ENCODE peak calls at places on chromosome 14, in six cellular contexts. W is OCI-LY7, B is fibroblast of lung, V is H9, E is HepG2, A is iPS DF 6.9. F is an unnamed sample.

GRCh38 chr14:104108570-104109060 is 23.1 kb downstream of the ASPG start:
- DNase-seq in W (no peak), B (no peak), V (peak; percentile 27), E (no peak), A (no peak), F (no peak)

GRCh38 chr14:29144598-29144997 is 378.0 kb downstream of the FOXG1 start:
- DNase-seq in W (no peak), B (peak; percentile 93), V (no peak), E (no peak), A (no peak), F (no peak)

GRCh38 chr14:69117020-69117767 is 35.7 kb downstream of the DCAF5 start:
- DNase-seq in W (no peak), B (no peak), V (no peak), E (no peak), A (no peak), F (no peak)

GRCh38 chr14:102630405-102630804 is 38.0 kb downstream of the RCOR1 start:
- DNase-seq in W (no peak), B (no peak), V (no peak), E (no peak), A (no peak), F (no peak)

GRCh38 chr14:51544901-51545300 is 106.8 kb upstream of the FRMD6 start:
- DNase-seq in W (no peak), B (no peak), V (no peak), E (no peak), A (no peak), F (no peak)

GRCh38 chr14:97065305-97066067 is 268.3 kb downstream of the VRK1 start:
- DNase-seq in W (no peak), B (no peak), V (no peak), E (no peak), A (no peak), F (no peak)

GRCh38 chr14:47040490-47040889 is 388.9 kb upstream of the RPL10L start:
- DNase-seq in W (no peak), B (peak; percentile 14), V (peak; percentile 33), E (peak; percentile 3), A (peak; percentile 45), F (no peak)

GRCh38 chr14:90455100-90455571 is 58.3 kb downstream of the CALM1 start:
- DNase-seq in W (no peak), B (no peak), V (no peak), E (no peak), A (no peak), F (no peak)

GRCh38 chr14:48096869-48097268 is 421.5 kb upstream of the MDGA2 start:
- DNase-seq in W (no peak), B (no peak), V (no peak), E (no peak), A (no peak), F (no peak)

GRCh38 chr14:48703728-48704467 is 882.3 kb downstream of the RPS29 start:
- DNase-seq in W (no peak), B (peak; percentile 17), V (no peak), E (no peak), A (no peak), F (no peak)

GRCh38 chr14:64293976-64294671 is at the start of gene ESR2:
- DNase-seq in W (peak; percentile 42), B (peak; percentile 40), V (peak; percentile 56), E (no peak), A (no peak), F (peak; percentile 24)

GRCh38 chr14:96479435-96480146 is 22.6 kb upstream of the PAPOLA start:
- DNase-seq in W (no peak), B (no peak), V (no peak), E (peak; percentile 21), A (no peak), F (no peak)

GRCh38 chr14:69094481-69094880 is 58.4 kb downstream of the DCAF5 start:
- DNase-seq in W (no peak), B (peak; percentile 67), V (no peak), E (no peak), A (no peak), F (no peak)

GRCh38 chr14:59463773-59464650 is 1.2 kb downstream of the GPR135 start:
- DNase-seq in W (no peak), B (peak; percentile 52), V (peak; percentile 59), E (no peak), A (no peak), F (no peak)

GRCh38 chr14:55572578-55572977 is 7.4 kb upstream of the KTN1 start:
- DNase-seq in W (no peak), B (no peak), V (no peak), E (peak; percentile 72), A (no peak), F (no peak)

GRCh38 chr14:92341791-92342190 is 18.8 kb downstream of the SLC24A4 start:
- DNase-seq in W (no peak), B (no peak), V (no peak), E (no peak), A (no peak), F (no peak)

GRCh38 chr14:54420478-54421116 is 20.6 kb downstream of the CNIH1 start:
- DNase-seq in W (peak; percentile 35), B (peak; percentile 49), V (no peak), E (peak; percentile 46), A (no peak), F (no peak)

GRCh38 chr14:58637391-58638230 is at the start of gene DACT1:
- DNase-seq in W (no peak), B (peak; percentile 85), V (peak; percentile 84), E (no peak), A (no peak), F (peak; percentile 18)

GRCh38 chr14:55600784-55601561 is 21.0 kb downstream of the KTN1 start:
- DNase-seq in W (no peak), B (peak; percentile 80), V (no peak), E (no peak), A (no peak), F (no peak)

GRCh38 chr14:75295061-75295461 is 16.4 kb downstream of the FOS start:
- DNase-seq in W (no peak), B (peak; percentile 82), V (peak; percentile 65), E (no peak), A (no peak), F (peak; percentile 42)

GRCh38 chr14:50040905-50041465 is 75.4 kb downstream of the VCPKMT start:
- DNase-seq in W (no peak), B (no peak), V (no peak), E (no peak), A (no peak), F (no peak)
- H3K4me1 ChIP-seq in W (peaks cover 34% of the 10 kb centered on the region), B (peaks cover 39% of the 10 kb centered on the region), V (peaks cover 3% of the 10 kb centered on the region), E (peaks cover 63% of the 10 kb centered on the region), A (no peaks in the 10 kb centered on the region), F (peaks cover 84% of the 10 kb centered on the region)

DNA sequence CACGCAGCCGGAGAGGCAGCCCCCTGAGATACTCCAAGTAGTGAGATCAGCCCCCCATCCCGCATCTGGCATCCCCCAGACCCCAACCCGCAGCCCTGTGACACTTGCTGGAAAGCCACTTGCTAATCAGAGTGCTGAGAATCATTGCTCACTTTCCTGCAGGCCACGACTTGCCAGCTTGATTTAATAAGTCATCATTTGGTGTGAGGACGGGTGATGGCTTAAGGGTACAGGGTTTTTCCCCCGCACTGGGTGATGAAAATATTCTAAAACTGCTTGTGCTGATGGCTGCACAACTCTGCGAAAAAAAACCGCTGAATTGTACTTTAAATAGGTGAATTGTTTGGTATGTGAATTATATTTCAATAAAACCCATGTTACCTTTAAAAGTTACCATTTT is 171.2 kb downstream of the FOXN3 start:
- DNase-seq in W (no peak), B (no peak), V (no peak), E (no peak), A (no peak), F (no peak)
- H3K9me3 ChIP-seq in W (peaks cover 14% of the 10 kb centered on the region), B (no peaks in the 10 kb centered on the region), V (no peaks in the 10 kb centered on the region), E (no peaks in the 10 kb centered on the region), A (no peaks in the 10 kb centered on the region), F (no peaks in the 10 kb centered on the region)

GRCh38 chr14:99751539-99752485 is 41.4 kb upstream of the EML1 start:
- DNase-seq in W (no peak), B (peak; percentile 72), V (no peak), E (no peak), A (no peak), F (no peak)

GRCh38 chr14:99750746-99751450 is 42.3 kb upstream of the EML1 start:
- DNase-seq in W (no peak), B (no peak), V (no peak), E (no peak), A (no peak), F (no peak)

GRCh38 chr14:99754141-99755067 is 38.8 kb upstream of the EML1 start:
- DNase-seq in W (no peak), B (peak; percentile 59), V (no peak), E (no peak), A (no peak), F (no peak)

GRCh38 chr14:99753225-99754140 is 39.7 kb upstream of the EML1 start:
- DNase-seq in W (no peak), B (no peak), V (no peak), E (no peak), A (no peak), F (no peak)

GRCh38 chr14:99752486-99753121 is 40.6 kb upstream of the EML1 start:
- DNase-seq in W (no peak), B (peak; percentile 81), V (no peak), E (no peak), A (no peak), F (no peak)
- H3K27ac ChIP-seq in W (no peak overlapping the region), B (peak overlapping the region; percentile 80), V (no peak overlapping the region), E (no peak overlapping the region), A (no peak overlapping the region), F (no peak overlapping the region)

DNA sequence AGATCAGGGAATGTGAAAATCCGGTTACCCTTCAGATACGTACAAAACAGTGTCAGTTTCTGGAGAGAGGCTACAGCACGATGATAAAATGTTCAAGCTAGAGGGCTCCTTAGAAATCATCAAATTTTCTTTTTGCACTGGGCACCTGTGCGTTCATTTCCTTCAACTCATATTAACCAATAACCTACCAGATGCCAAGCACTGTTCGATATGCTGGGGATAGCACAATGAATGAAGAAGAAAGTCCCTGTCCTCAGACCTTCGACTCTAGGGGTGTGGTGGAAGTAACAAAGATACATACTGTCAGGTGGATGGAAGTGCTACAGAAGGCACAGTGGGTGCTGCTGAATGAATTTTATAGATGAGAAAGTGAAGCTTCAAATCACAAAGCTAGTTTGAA is 172.3 kb downstream of the FOXN3 start:
- DNase-seq in W (no peak), B (no peak), V (no peak), E (no peak), A (no peak), F (no peak)
- H3K4me1 ChIP-seq in W (peaks cover 31% of the 10 kb centered on the region), B (no peaks in the 10 kb centered on the region), V (peaks cover 19% of the 10 kb centered on the region), E (peaks cover 43% of the 10 kb centered on the region), A (peaks cover 6% of the 10 kb centered on the region), F (peaks cover 19% of the 10 kb centered on the region)

DNA sequence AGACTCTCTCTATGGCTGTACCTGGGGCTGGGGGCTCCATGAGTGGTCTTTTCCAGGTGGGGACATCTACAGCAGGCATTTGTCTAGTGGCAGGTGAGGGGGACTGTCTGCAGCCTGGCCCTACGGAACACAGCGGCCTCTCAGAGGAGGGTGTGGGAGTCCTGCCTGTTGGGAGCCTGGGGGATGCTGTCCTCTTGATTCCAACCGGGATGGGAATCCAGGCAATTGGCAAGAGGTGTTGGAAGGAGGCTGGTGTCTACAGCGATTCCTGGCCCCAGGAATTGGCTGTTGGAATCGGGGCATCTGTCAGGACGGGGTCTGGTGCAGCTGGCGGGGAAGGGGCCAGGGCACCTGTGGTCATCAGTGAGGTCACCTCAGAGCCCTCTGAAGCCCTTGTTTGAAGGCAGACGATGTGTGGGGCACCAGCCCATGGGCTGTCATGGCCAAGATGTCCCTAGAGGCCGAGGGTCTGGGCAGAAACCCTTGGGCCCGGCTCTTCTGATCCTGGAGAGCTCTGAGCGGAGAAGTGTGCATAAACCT is 386.3 kb downstream of the TMEM121 start:
- DNase-seq in W (no peak), B (no peak), V (no peak), E (no peak), A (no peak), F (no peak)
- H3K9me3 ChIP-seq in W (no peaks in the 10 kb centered on the region), B (no peaks in the 10 kb centered on the region), V (peaks cover 82% of the 10 kb centered on the region), E (no peaks in the 10 kb centered on the region), A (peaks cover 30% of the 10 kb centered on the region), F (no peaks in the 10 kb centered on the region)

F was measured in CD4-positive, alpha-beta memory T cell.